ENCODE peak calls at places on chromosomes 7 and 10, in nine cellular contexts. A is right lobe of liver; K is H7; L is ovary; Z is SJSA1; G is naive thymus-derived CD4-positive, alpha-beta T cell; S is BJ; P is right cardiac atrium; V is GM23248. U is an unnamed sample. For H3K27me3, the result is how much of the 10 kb centered on the place peaks cover.

GRCh38 chr7:102322202-102322715 is 34.0 kb downstream of the SPDYE6 start:
- DNase-seq in A (no peak), K (peak), L (no peak), Z (no peak), G (no peak), S (no peak), P (no peak), V (no peak), U (no peak)

GRCh38 chr7:20176552-20177242 is 40.5 kb downstream of the MACC1 start:
- DNase-seq in A (no peak), K (no peak), L (no peak), Z (no peak), G (no peak), S (no peak), P (no peak), V (no peak), U (no peak)

GRCh38 chr10:52351911-52352310 is 37.8 kb downstream of the DKK1 start:
- DNase-seq in A (no peak), K (no peak), L (no peak), Z (no peak), G (no peak), S (peak), P (no peak), V (peak), U (no peak)

GRCh38 chr7:16347461-16348192 is 73.7 kb downstream of the CRPPA start:
- DNase-seq in A (no peak), K (no peak), L (no peak), Z (peak), G (no peak), S (no peak), P (no peak), V (peak), U (no peak)

GRCh38 chr7:112337177-112337576 is 113.1 kb upstream of the IFRD1 start:
- DNase-seq in A (no peak), K (peak), L (no peak), Z (no peak), G (no peak), S (no peak), P (no peak), V (no peak), U (no peak)

GRCh38 chr10:100562806-100563293 is 27.1 kb downstream of the HIF1AN start:
- DNase-seq in A (no peak), K (peak), L (peak), Z (no peak), G (no peak), S (no peak), P (peak), V (peak), U (no peak)

GRCh38 chr10:94137747-94138146 is 144.0 kb downstream of the PLCE1 start:
- DNase-seq in A (no peak), K (no peak), L (no peak), Z (no peak), G (no peak), S (no peak), P (no peak), V (peak), U (no peak)

GRCh38 chr7:15291707-15292106 is 270.1 kb downstream of the AGMO start:
- DNase-seq in A (no peak), K (peak), L (no peak), Z (no peak), G (no peak), S (no peak), P (no peak), V (no peak), U (no peak)

GRCh38 chr7:101165958-101166602 is 711 bp upstream of the VGF start:
- DNase-seq in A (no peak), K (peak), L (no peak), Z (no peak), G (no peak), S (no peak), P (no peak), V (no peak), U (no peak)

GRCh38 chr10:13716161-13717071 is 129.7 kb downstream of the PRPF18 start:
- DNase-seq in A (no peak), K (no peak), L (no peak), Z (peak), G (no peak), S (no peak), P (no peak), V (peak), U (no peak)

GRCh38 chr10:99555371-99556224 is 22.9 kb downstream of the NKX2-3 start:
- DNase-seq in A (no peak), K (no peak), L (no peak), Z (no peak), G (no peak), S (no peak), P (no peak), V (no peak), U (no peak)

GRCh38 chr7:41030673-41031072 is 672.2 kb downstream of the INHBA start:
- DNase-seq in A (no peak), K (no peak), L (no peak), Z (no peak), G (no peak), S (no peak), P (no peak), V (no peak), U (no peak)

GRCh38 chr10:25177093-25177753 is 2.4 kb downstream of the GPR158 start:
- DNase-seq in A (no peak), K (no peak), L (no peak), Z (no peak), G (no peak), S (no peak), P (no peak), V (no peak), U (no peak)

GRCh38 chr7:93055543-93056107 is 62.2 kb downstream of the SAMD9 start:
- DNase-seq in A (no peak), K (peak), L (no peak), Z (peak), G (no peak), S (no peak), P (no peak), V (peak), U (peak)

GRCh38 chr7:7347045-7347444 is 164.7 kb downstream of the C1GALT1 start:
- DNase-seq in A (no peak), K (no peak), L (no peak), Z (no peak), G (no peak), S (no peak), P (no peak), V (no peak), U (no peak)

GRCh38 chr7:23956769-23957556 is 246.9 kb downstream of the STK31 start:
- DNase-seq in A (peak), K (no peak), L (no peak), Z (peak), G (no peak), S (no peak), P (no peak), V (no peak), U (no peak)

GRCh38 chr7:11290859-11291258 is 317.2 kb downstream of the PHF14 start:
- DNase-seq in A (no peak), K (no peak), L (no peak), Z (no peak), G (no peak), S (no peak), P (no peak), V (no peak), U (no peak)

GRCh38 chr7:37112882-37113281 is 335.8 kb downstream of the ELMO1 start:
- DNase-seq in A (no peak), K (no peak), L (no peak), Z (no peak), G (no peak), S (no peak), P (no peak), V (no peak), U (no peak)

GRCh38 chr10:68784476-68784875 is 42.9 kb upstream of the STOX1 start:
- DNase-seq in A (no peak), K (no peak), L (no peak), Z (peak), G (no peak), S (no peak), P (no peak), V (no peak), U (no peak)

GRCh38 chr10:80908596-80908995 is 370.9 kb downstream of the SH2D4B start:
- DNase-seq in A (no peak), K (no peak), L (no peak), Z (no peak), G (no peak), S (no peak), P (no peak), V (no peak), U (no peak)

GRCh38 chr10:15651175-15651574 is 68.5 kb downstream of the ITGA8 start:
- DNase-seq in A (no peak), K (no peak), L (no peak), Z (peak), G (no peak), S (no peak), P (no peak), V (no peak), U (no peak)

GRCh38 chr7:13641699-13642098 is 347.8 kb downstream of the ETV1 start:
- DNase-seq in A (no peak), K (no peak), L (no peak), Z (no peak), G (no peak), S (no peak), P (no peak), V (peak), U (peak)

GRCh38 chr7:39453743-39454355 is 112.4 kb upstream of the YAE1 start:
- DNase-seq in A (no peak), K (peak), L (no peak), Z (peak), G (peak), S (no peak), P (no peak), V (peak), U (peak)

GRCh38 chr7:29270979-29271658 is 76.5 kb downstream of the CHN2 start:
- DNase-seq in A (no peak), K (no peak), L (no peak), Z (no peak), G (no peak), S (no peak), P (no peak), V (no peak), U (no peak)

GRCh38 chr7:104176332-104176731 is 31.5 kb downstream of the ORC5 start:
- DNase-seq in A (no peak), K (no peak), L (no peak), Z (no peak), G (no peak), S (no peak), P (no peak), V (no peak), U (no peak)

GRCh38 chr7:134886353-134887057 is 99.8 kb upstream of the AGBL3 start:
- DNase-seq in A (no peak), K (no peak), L (peak), Z (peak), G (no peak), S (peak), P (peak), V (peak), U (no peak)

GRCh38 chr7:6558837-6559236 is 7.6 kb upstream of the GRID2IP start:
- DNase-seq in A (no peak), K (peak), L (no peak), Z (peak), G (no peak), S (no peak), P (no peak), V (peak), U (no peak)

GRCh38 chr7:55552320-55553086 is 19.8 kb downstream of the VOPP1 start:
- DNase-seq in A (no peak), K (no peak), L (no peak), Z (no peak), G (no peak), S (no peak), P (peak), V (peak), U (no peak)

GRCh38 chr7:81618400-81619014 is 151.3 kb downstream of the HGF start:
- DNase-seq in A (no peak), K (no peak), L (no peak), Z (peak), G (no peak), S (peak), P (no peak), V (peak), U (no peak)

GRCh38 chr10:120387326-120387725 is 69.7 kb upstream of the PLPP4 start:
- DNase-seq in A (no peak), K (no peak), L (no peak), Z (peak), G (no peak), S (peak), P (no peak), V (peak), U (no peak)

GRCh38 chr10:8275911-8276310 is 221.4 kb downstream of the GATA3 start:
- DNase-seq in A (no peak), K (no peak), L (no peak), Z (no peak), G (no peak), S (no peak), P (no peak), V (no peak), U (no peak)

GRCh38 chr10:132942101-132942739 is at the start of gene CFAP46:
- DNase-seq in A (peak), K (peak), L (peak), Z (no peak), G (no peak), S (no peak), P (peak), V (peak), U (no peak)

GRCh38 chr10:71530781-71531180 is 134.1 kb downstream of the CDH23 start:
- DNase-seq in A (no peak), K (no peak), L (no peak), Z (no peak), G (no peak), S (no peak), P (no peak), V (no peak), U (no peak)
- H3K27me3 ChIP-seq in A (under half), K (under half), L (under half), Z (under half), G (under half), S (under half), P (under half), V (under half), U (under half)

GRCh38 chr10:75845538-75845937 is 414.1 kb downstream of the LRMDA start:
- DNase-seq in A (no peak), K (peak), L (no peak), Z (no peak), G (no peak), S (no peak), P (no peak), V (no peak), U (no peak)

DNA sequence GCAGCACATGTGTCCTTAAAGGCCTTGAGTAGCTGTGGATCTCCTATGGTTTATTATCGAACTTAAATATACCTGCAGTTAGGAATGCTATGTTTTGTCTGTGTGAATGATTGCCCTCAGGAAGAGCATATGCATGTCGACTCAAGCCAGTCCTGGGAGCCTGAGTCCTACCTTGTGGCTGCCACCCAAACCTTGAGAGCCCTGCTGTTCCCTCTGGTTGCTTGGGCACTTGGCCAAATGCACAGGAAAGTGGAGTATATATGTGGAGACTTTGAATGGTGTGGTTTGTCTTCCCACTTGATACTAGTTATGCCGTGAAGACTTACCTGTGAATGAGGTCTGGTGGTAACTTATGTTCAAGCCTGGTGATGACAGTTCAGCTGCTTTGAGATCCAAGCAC is 409.8 kb downstream of the LRMDA start:
- DNase-seq in A (no peak), K (no peak), L (no peak), Z (no peak), G (no peak), S (no peak), P (no peak), V (no peak), U (no peak)
- H3K27me3 ChIP-seq in A (under half), K (under half), L (under half), Z (under half), G (under half), S (under half), P (under half), V (under half), U (under half)

GRCh38 chr7:149147730-149148653 is 739 bp downstream of the ZNF398 start:
- DNase-seq in A (peak), K (peak), L (peak), Z (peak), G (peak), S (no peak), P (peak), V (peak), U (no peak)

GRCh38 chr7:149140784-149141183 is 6.5 kb upstream of the ZNF398 start:
- DNase-seq in A (no peak), K (no peak), L (no peak), Z (no peak), G (no peak), S (no peak), P (no peak), V (peak), U (no peak)

GRCh38 chr7:149147072-149147729 is at the start of gene ZNF398:
- DNase-seq in A (peak), K (peak), L (peak), Z (peak), G (peak), S (no peak), P (peak), V (peak), U (no peak)

GRCh38 chr7:149141893-149142292 is 5.4 kb upstream of the ZNF398 start:
- DNase-seq in A (no peak), K (no peak), L (no peak), Z (no peak), G (no peak), S (no peak), P (no peak), V (no peak), U (no peak)

DNA sequence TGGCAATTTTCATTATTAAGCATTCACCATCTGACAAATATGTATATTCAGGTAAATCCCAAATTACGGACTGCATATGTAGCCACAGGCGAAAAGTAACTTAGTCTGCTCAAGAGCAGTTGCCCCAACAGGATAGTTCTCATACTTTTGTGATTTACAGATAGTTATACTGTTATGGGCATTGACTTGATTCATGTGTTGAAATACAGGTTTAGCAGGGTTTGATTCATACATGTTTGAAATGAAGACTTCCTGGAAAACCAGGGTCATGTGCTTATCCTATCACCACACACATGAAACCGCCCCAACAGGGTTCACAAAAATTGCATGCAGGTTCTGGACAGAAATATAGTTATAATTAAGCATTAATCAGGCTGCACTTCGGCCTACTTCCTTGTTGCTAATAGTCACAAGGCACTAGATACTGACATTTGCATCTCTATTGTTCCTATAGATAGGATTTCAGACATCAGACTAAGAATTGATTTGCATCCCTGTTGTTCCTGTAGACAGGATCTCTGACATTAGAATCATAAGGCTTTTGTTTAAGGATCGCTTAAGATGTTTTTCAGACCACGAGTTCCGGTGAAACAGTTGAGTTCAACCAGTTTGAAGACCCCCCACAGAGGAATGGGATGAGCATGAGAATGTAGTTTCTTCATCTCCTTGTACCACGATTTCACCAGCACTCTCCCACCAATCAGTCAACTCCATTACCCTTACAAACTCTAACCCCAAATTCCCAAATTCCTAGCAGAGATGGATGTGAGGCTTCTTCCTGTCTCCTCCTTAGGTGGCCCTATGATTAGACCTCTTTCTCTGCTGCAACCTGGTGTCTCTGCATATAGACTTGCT is 2.0 kb upstream of the ZNF398 start:
- DNase-seq in A (no peak), K (peak), L (no peak), Z (no peak), G (no peak), S (no peak), P (no peak), V (peak), U (no peak)
- H3K27me3 ChIP-seq in A (under half), K (under half), L (under half), Z (under half), G (under half), S (under half), P (under half), V (under half), U (under half)

GRCh38 chr10:110670335-110670734 is 26.2 kb downstream of the RBM20 start:
- DNase-seq in A (no peak), K (no peak), L (no peak), Z (no peak), G (no peak), S (no peak), P (no peak), V (no peak), U (no peak)

GRCh38 chr10:110672580-110672919 is 28.4 kb downstream of the RBM20 start:
- DNase-seq in A (no peak), K (no peak), L (no peak), Z (no peak), G (no peak), S (no peak), P (no peak), V (no peak), U (no peak)

GRCh38 chr10:110668443-110668842 is 24.3 kb downstream of the RBM20 start:
- DNase-seq in A (no peak), K (no peak), L (no peak), Z (no peak), G (no peak), S (no peak), P (no peak), V (no peak), U (no peak)

GRCh38 chr10:110676016-110676415 is 31.9 kb downstream of the RBM20 start:
- DNase-seq in A (no peak), K (no peak), L (no peak), Z (peak), G (no peak), S (no peak), P (no peak), V (peak), U (no peak)

GRCh38 chr10:110671788-110672579 is 27.8 kb downstream of the RBM20 start:
- DNase-seq in A (peak), K (peak), L (peak), Z (no peak), G (peak), S (no peak), P (peak), V (peak), U (peak)
- H3K27me3 ChIP-seq in A (under half), K (under half), L (under half), Z (under half), G (under half), S (under half), P (under half), V (under half), U (under half)

GRCh38 chr7:74288034-74288881 is 949 bp upstream of the CLIP2 start:
- DNase-seq in A (no peak), K (peak), L (no peak), Z (no peak), G (no peak), S (no peak), P (no peak), V (peak), U (no peak)
- H3K27me3 ChIP-seq in A (under half), K (under half), L (under half), Z (under half), G (under half), S (under half), P (under half), V (under half), U (under half)